ENCODE peak calls at places on chromosomes 7 and 10, in ten cellular contexts. P is heart right ventricle; Z is iPS DF 6.9; U is neural progenitor cell; M is psoas muscle; A is fibroblast of lung; E is lung; N is CD4-positive, alpha-beta memory T cell; D is uterus; Q is K562. X is an unnamed sample.

GRCh38 chr7:30647589-30647988 is 34.7 kb downstream of the CRHR2 start:
- DNase-seq in A (no peak), M (no peak), D (no peak), Z (no peak), P (no peak), N (no peak), Q (no peak), E (no peak), U (no peak), X (no peak)

GRCh38 chr10:99938563-99938962 is 71.2 kb downstream of the DNMBP start:
- DNase-seq in Z (no peak), Q (no peak), A (peak), D (no peak), M (no peak), E (no peak), P (no peak), U (no peak), N (no peak), X (no peak)

GRCh38 chr7:7895754-7896153 is 72.8 kb upstream of the GLCCI1 start:
- DNase-seq in Q (no peak), A (no peak), M (no peak), P (no peak), U (no peak), D (no peak), N (no peak), Z (no peak), E (no peak), X (no peak)

GRCh38 chr10:104353325-104354048 is at the start of gene CFAP58:
- DNase-seq in Q (peak), P (peak), D (peak), M (peak), A (peak), U (peak), N (peak), E (peak), Z (peak), X (no peak)

GRCh38 chr10:33155720-33156638 is 178.5 kb downstream of the NRP1 start:
- DNase-seq in P (no peak), Z (no peak), U (peak), M (no peak), A (peak), E (no peak), D (no peak), Q (peak), N (peak), X (peak)

GRCh38 chr10:31242902-31243301 is 76.1 kb upstream of the ZEB1 start:
- DNase-seq in E (no peak), U (no peak), D (peak), N (no peak), A (peak), P (no peak), M (peak), Z (no peak), Q (peak), X (peak)

GRCh38 chr7:5419523-5420107 is 4.0 kb downstream of the TNRC18 start:
- DNase-seq in M (no peak), A (no peak), N (no peak), D (no peak), U (peak), Z (no peak), P (peak), Q (no peak), E (no peak), X (no peak)

GRCh38 chr7:74501298-74501697 is 47.6 kb downstream of the GTF2IRD1 start:
- DNase-seq in D (no peak), Q (no peak), P (peak), A (no peak), E (peak), Z (no peak), N (no peak), U (no peak), M (peak), X (no peak)

GRCh38 chr7:124552217-124552616 is 213.4 kb downstream of the GPR37 start:
- DNase-seq in P (no peak), A (peak), U (no peak), M (no peak), Q (no peak), D (no peak), N (no peak), E (no peak), Z (no peak), X (no peak)

GRCh38 chr10:58335306-58336005 is 650 bp downstream of the UBE2D1 start:
- DNase-seq in M (peak), D (no peak), A (no peak), U (peak), E (peak), Z (no peak), Q (peak), P (peak), N (peak), X (no peak)

GRCh38 chr7:129295015-129295423 is 70.2 kb downstream of the AHCYL2 start:
- DNase-seq in Q (no peak), D (no peak), A (peak), N (no peak), P (no peak), M (no peak), U (peak), E (no peak), Z (no peak), X (no peak)

GRCh38 chr7:36132025-36132424 is 21.0 kb upstream of the EEPD1 start:
- DNase-seq in E (no peak), N (no peak), P (no peak), A (no peak), D (no peak), Q (no peak), Z (no peak), U (no peak), M (no peak), X (no peak)

GRCh38 chr7:44978511-44979366 is at the start of gene MYO1G:
- DNase-seq in E (peak), Z (no peak), A (no peak), U (no peak), D (no peak), Q (no peak), M (peak), P (peak), N (peak), X (no peak)

GRCh38 chr10:57849726-57850357 is 417.9 kb downstream of the IPMK start:
- DNase-seq in N (no peak), U (no peak), A (peak), E (no peak), Q (no peak), P (no peak), D (no peak), Z (no peak), M (no peak), X (no peak)

GRCh38 chr7:43211693-43212092 is 99.2 kb downstream of the HECW1 start:
- DNase-seq in N (no peak), U (no peak), A (no peak), Z (no peak), P (no peak), Q (no peak), M (no peak), D (no peak), E (no peak), X (no peak)

GRCh38 chr10:113958631-113959382 is 84.9 kb upstream of the ADRB1 start:
- DNase-seq in P (no peak), Z (no peak), M (peak), E (peak), A (peak), D (no peak), N (no peak), U (no peak), Q (no peak), X (peak)

GRCh38 chr10:44990302-44990655 is 10.4 kb upstream of the ZNF22 start:
- DNase-seq in U (peak), E (peak), Q (peak), M (no peak), P (peak), D (no peak), A (no peak), N (no peak), Z (no peak), X (no peak)

GRCh38 chr7:155973451-155973997 is 161.3 kb upstream of the SHH start:
- DNase-seq in N (no peak), P (no peak), U (no peak), Z (no peak), A (no peak), E (no peak), D (no peak), M (no peak), Q (no peak), X (no peak)

GRCh38 chr10:3549118-3549517 is 235.9 kb downstream of the KLF6 start:
- DNase-seq in D (no peak), M (no peak), P (no peak), E (no peak), U (no peak), A (no peak), Q (no peak), Z (no peak), N (no peak), X (no peak)

GRCh38 chr10:116296358-116296757 is 23.4 kb upstream of the GFRA1 start:
- DNase-seq in N (no peak), U (no peak), D (no peak), Z (no peak), M (no peak), Q (no peak), P (no peak), A (peak), E (no peak), X (no peak)

GRCh38 chr7:47473499-47474210 is 108.3 kb downstream of the TNS3 start:
- DNase-seq in E (no peak), P (no peak), Z (no peak), Q (no peak), N (no peak), A (no peak), U (no peak), D (no peak), M (no peak), X (no peak)

GRCh38 chr7:101243786-101244384 is 996 bp downstream of the FIS1 start:
- DNase-seq in Q (peak), E (no peak), Z (no peak), U (peak), D (no peak), M (no peak), N (no peak), P (peak), A (peak), X (no peak)

GRCh38 chr7:69603351-69603750 is 5.1 kb downstream of the AUTS2 start:
- DNase-seq in Q (no peak), D (no peak), E (no peak), P (no peak), A (no peak), N (no peak), U (no peak), M (no peak), Z (no peak), X (no peak)

GRCh38 chr7:142097571-142097970 is 13.9 kb upstream of the MGAM2 start:
- DNase-seq in Z (no peak), U (no peak), Q (no peak), P (no peak), M (no peak), E (no peak), A (no peak), D (no peak), N (no peak), X (no peak)

DNA sequence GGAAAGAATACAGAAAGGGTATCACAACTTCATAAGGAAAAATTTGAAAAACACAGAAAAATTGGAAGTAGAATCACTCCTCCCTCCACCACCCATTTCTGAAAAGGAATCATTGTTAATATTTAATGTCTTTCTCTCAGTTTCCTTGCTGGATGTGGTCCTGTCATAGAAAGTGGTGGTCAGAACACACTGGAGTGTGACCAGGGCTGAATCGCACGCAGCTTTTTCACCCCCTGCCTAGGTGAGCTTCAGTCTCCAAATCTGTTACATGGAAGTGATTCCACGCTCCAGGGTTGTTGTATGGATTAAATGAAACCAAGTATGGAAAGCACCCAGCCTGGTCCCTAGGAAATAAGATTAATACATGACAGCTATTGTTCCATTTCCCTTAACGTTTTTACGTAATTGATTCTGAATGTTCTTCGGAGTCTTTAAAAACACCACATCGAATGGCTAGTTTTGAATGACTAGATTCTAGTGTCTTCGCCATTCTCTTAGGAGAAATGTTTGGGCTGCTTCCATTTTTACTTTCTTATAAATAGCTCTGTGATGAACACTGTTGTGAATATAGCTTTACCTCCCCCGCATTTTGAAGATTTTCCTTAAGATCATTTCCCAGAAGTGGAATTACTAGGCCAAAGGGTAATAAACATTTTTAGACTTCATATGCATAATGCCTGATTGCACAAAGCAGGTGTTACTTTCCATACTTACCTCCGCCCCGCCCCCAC is 10.9 kb upstream of the DUSP5 start:
- DNase-seq in U (no peak), A (no peak), E (no peak), P (no peak), N (no peak), D (no peak), M (no peak), Q (no peak), Z (no peak), X (no peak)
- H3K27ac ChIP-seq in U (no peak), A (no peak), E (no peak), P (no peak), N (no peak), D (no peak), M (no peak), Q (no peak), Z (no peak), X (no peak)

DNA sequence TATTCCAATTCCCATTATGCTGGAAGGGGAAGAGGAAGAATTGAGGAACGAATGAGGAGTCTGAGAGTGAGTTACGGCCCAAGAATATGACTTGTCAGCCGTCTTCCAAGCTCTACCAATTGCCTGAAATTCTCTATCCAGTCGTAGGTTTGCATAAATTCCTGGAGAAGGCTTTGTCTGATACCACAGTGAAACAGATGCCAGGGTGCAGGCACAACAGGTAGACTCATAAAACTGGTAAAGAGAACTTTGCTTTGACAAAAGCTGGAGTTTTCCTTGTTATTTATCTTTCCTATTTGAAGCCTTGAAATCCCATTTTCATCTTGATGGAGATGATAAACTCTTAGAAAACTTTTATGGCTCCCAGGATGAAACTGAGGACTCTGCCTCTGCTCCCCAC is 251.2 kb downstream of the KCNMA1 start:
- DNase-seq in M (no peak), N (no peak), U (no peak), P (no peak), Z (no peak), D (no peak), E (no peak), A (no peak), Q (no peak), X (no peak)
- H3K27ac ChIP-seq in M (no peak), N (no peak), U (no peak), P (no peak), Z (no peak), D (peak), E (no peak), A (peak), Q (no peak), X (peak)

GRCh38 chr7:90621892-90622182 is 25.7 kb downstream of the CDK14 start:
- DNase-seq in U (peak), P (no peak), A (no peak), Q (no peak), E (no peak), Z (no peak), M (no peak), N (no peak), D (no peak), X (no peak)

GRCh38 chr7:90621130-90621891 is 25.2 kb downstream of the CDK14 start:
- DNase-seq in D (no peak), A (no peak), P (no peak), Q (no peak), M (no peak), E (no peak), N (no peak), Z (no peak), U (no peak), X (no peak)

GRCh38 chr7:90625051-90625450 is 28.9 kb downstream of the CDK14 start:
- DNase-seq in Q (no peak), E (no peak), D (no peak), A (no peak), Z (no peak), M (no peak), N (no peak), U (no peak), P (no peak), X (no peak)

GRCh38 chr7:90624128-90624980 is 28.2 kb downstream of the CDK14 start:
- DNase-seq in D (peak), Q (no peak), M (no peak), E (no peak), U (peak), Z (no peak), P (no peak), A (peak), N (no peak), X (no peak)

GRCh38 chr7:90622670-90623069 is 26.5 kb downstream of the CDK14 start:
- DNase-seq in M (no peak), E (no peak), N (no peak), D (no peak), U (no peak), Z (no peak), P (no peak), Q (no peak), A (no peak), X (no peak)
- H3K27ac ChIP-seq in M (no peak), E (no peak), N (no peak), D (no peak), U (peak), Z (no peak), P (no peak), Q (no peak), A (no peak), X (no peak)

GRCh38 chr10:43012578-43012977 is 64.3 kb upstream of the RET start:
- DNase-seq in D (no peak), P (no peak), Q (no peak), E (no peak), M (no peak), Z (peak), A (no peak), N (no peak), U (no peak), X (no peak)

DNA sequence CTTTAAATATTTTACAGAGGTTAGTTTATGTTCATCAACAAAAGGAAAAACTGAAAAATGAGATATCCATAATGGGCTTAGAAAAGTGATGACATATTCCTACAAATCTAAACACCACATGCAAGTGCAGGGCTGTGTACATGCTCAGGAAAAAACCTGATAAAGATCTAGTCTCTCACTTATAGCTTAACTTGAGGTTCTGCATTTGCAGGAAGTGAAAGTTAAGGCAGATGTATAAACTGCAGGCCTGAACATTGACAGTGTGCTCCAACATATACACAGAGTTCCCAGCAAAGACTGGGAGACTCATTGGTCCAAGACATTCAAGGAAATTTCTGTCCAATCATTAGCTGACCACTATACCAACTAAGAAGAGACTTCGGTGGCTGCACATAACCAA is 63.8 kb upstream of the RET start:
- DNase-seq in D (no peak), E (no peak), P (no peak), A (no peak), Z (no peak), Q (no peak), M (no peak), U (no peak), N (no peak), X (no peak)
- H3K27ac ChIP-seq in D (no peak), E (no peak), P (no peak), A (no peak), Z (no peak), Q (no peak), M (no peak), U (no peak), N (no peak), X (no peak)

DNA sequence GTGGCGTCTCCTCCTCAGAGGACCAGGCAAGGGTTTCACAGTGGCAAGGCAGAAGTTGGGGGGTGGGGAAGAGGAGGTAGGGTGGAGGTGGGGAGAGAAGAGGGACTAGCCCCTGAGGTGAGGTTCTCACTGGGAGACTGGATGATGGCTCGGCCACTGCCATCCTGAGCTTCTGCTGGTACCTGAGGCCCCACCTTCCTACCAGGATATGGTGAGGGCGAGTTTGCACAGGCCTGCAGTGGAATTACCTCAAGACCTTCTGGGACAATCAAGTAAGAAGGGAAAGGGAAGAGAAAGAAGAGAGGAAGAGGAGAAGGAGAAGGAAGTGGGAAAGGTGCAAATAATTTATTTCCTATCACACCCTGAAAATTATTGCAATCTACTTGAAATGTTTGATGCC is 111.8 kb upstream of the GDF10 start:
- DNase-seq in N (no peak), E (no peak), M (no peak), U (no peak), Z (no peak), Q (no peak), P (no peak), A (no peak), D (no peak), X (no peak)
- H3K27ac ChIP-seq in N (no peak), E (no peak), M (no peak), U (no peak), Z (no peak), Q (no peak), P (no peak), A (no peak), D (no peak), X (no peak)

DNA sequence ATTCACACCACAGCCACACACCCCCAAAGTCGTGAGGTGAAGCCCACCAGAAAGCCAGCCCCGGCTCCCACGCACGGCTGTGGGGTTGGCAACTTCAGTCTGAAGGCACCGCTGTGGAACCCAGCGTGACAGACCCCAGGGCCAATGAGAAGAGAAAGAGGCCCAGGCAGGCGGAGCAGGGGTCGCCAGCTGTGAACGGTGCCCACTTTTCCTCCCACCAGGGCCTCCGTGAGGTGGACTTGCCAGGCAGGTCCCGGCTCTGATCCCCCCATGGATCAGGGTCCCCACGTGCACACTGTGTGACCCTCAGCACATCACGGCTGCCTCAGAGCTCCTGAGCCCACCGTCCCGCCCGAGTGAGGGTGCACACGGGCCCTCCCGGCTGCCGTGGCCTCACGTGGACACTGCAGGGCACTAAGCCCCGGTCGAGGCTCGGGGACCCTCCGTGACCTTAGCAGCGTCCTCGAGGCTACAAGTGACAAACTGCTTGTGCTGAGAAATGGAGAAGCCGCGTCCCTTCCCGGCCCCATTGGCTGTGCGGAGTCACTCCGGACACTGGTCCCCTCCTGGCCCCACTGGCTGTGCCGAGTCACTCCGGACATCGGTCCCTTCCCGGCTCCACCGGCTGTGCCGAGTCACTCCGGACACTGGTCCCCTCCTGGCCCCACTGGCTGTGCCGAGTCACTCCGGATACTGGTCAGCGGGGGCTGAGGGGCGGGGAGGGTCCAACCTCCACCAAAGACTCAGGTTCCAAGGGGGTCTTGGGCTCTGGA is 72.4 kb upstream of the PDGFA start:
- DNase-seq in E (no peak), Z (no peak), A (no peak), D (no peak), N (no peak), U (no peak), Q (peak), M (no peak), P (no peak), X (no peak)
- H3K27ac ChIP-seq in E (no peak), Z (no peak), A (no peak), D (no peak), N (no peak), U (no peak), Q (peak), M (no peak), P (no peak), X (no peak)

GRCh38 chr7:1720325-1720724 is 50.2 kb downstream of the ELFN1 start:
- DNase-seq in A (no peak), D (no peak), N (no peak), M (no peak), E (no peak), Q (no peak), U (no peak), Z (no peak), P (no peak), X (no peak)
- H3K27ac ChIP-seq in A (no peak), D (no peak), N (no peak), M (no peak), E (no peak), Q (no peak), U (no peak), Z (no peak), P (no peak), X (no peak)

GRCh38 chr7:98295467-98296220 is 14.2 kb downstream of the BRI3 start:
- DNase-seq in A (no peak), U (no peak), M (no peak), Q (no peak), N (no peak), E (no peak), P (no peak), Z (no peak), D (no peak), X (no peak)
- H3K27ac ChIP-seq in A (no peak), U (no peak), M (peak), Q (no peak), N (no peak), E (peak), P (no peak), Z (no peak), D (no peak), X (no peak)

X was measured in AG04450.